ENCODE peak calls at places on chromosome 5, in nine cellular contexts. V, Z, O, D, J, R, X, I and K are unnamed samples. For H3K4me1, the result is how much of the 10 kb centered on the place peaks cover.

GRCh38 chr5:15598294-15598902 is 98.4 kb downstream of the FBXL7 start:
- DNase-seq in V (peak), R (no peak), D (peak), X (no peak), O (peak), J (no peak), I (no peak), Z (no peak), K (peak)

GRCh38 chr5:32173394-32174010 is 617 bp downstream of the GOLPH3 start:
- DNase-seq in D (peak), R (peak), O (peak), V (peak), Z (peak), I (peak), X (peak), J (peak), K (peak)

GRCh38 chr5:56986631-56986957 is 34.7 kb upstream of the MIER3 start:
- DNase-seq in O (no peak), I (no peak), R (no peak), D (no peak), Z (no peak), X (no peak), V (no peak), J (no peak), K (no peak)

GRCh38 chr5:82847564-82847963 is 229.6 kb downstream of the TMEM167A start:
- DNase-seq in X (no peak), D (no peak), R (no peak), V (no peak), O (no peak), I (peak), Z (no peak), J (no peak), K (no peak)

GRCh38 chr5:82396871-82397514 is 118.8 kb upstream of the RPS23 start:
- DNase-seq in Z (peak), D (peak), R (peak), V (no peak), J (peak), I (peak), X (peak), O (no peak), K (no peak)

GRCh38 chr5:4018007-4018406 is 422.4 kb downstream of the IRX1 start:
- DNase-seq in I (no peak), D (no peak), R (no peak), X (no peak), Z (no peak), J (no peak), O (no peak), V (no peak), K (no peak)

GRCh38 chr5:42915306-42915866 is 103.7 kb upstream of the SELENOP start:
- DNase-seq in V (no peak), R (no peak), X (no peak), Z (no peak), D (no peak), J (no peak), I (no peak), O (no peak), K (no peak)

GRCh38 chr5:34609951-34610431 is 46.1 kb upstream of the RAI14 start:
- DNase-seq in I (no peak), R (no peak), J (no peak), D (no peak), Z (no peak), V (peak), X (no peak), O (no peak), K (peak)

GRCh38 chr5:178450121-178450631 is 140.0 kb downstream of the COL23A1 start:
- DNase-seq in Z (no peak), X (no peak), V (no peak), I (no peak), R (no peak), J (no peak), O (no peak), D (no peak), K (peak)

GRCh38 chr5:38650540-38651275 is 94.3 kb upstream of the LIFR start:
- DNase-seq in O (no peak), R (no peak), J (no peak), X (no peak), V (no peak), I (no peak), D (no peak), Z (no peak), K (peak)

GRCh38 chr5:150632305-150633160 is 7.9 kb upstream of the SYNPO start:
- DNase-seq in J (peak), R (peak), I (peak), D (no peak), O (no peak), X (no peak), V (no peak), Z (no peak), K (no peak)

GRCh38 chr5:142445266-142445665 is 120.4 kb upstream of the SPRY4 start:
- DNase-seq in D (no peak), X (no peak), V (no peak), O (no peak), Z (no peak), I (no peak), R (no peak), J (no peak), K (no peak)

GRCh38 chr5:93274291-93274690 is 306.7 kb downstream of the NR2F1-AS1 start:
- DNase-seq in I (no peak), J (no peak), Z (no peak), D (no peak), R (no peak), X (no peak), V (peak), O (no peak), K (no peak)

GRCh38 chr5:74103131-74104023 is 477.4 kb downstream of the ARHGEF28 start:
- DNase-seq in I (no peak), R (no peak), O (no peak), X (no peak), D (no peak), J (no peak), V (no peak), Z (no peak), K (no peak)

GRCh38 chr5:115096034-115096769 is 73.5 kb downstream of the TRIM36 start:
- DNase-seq in R (no peak), I (no peak), X (no peak), O (no peak), J (no peak), D (no peak), Z (no peak), V (peak), K (no peak)

GRCh38 chr5:160469156-160470144 is 47.8 kb downstream of the PTTG1 start:
- DNase-seq in O (peak), I (no peak), X (no peak), V (no peak), J (no peak), R (no peak), D (no peak), Z (no peak), K (no peak)

GRCh38 chr5:171495122-171495700 is 75.8 kb downstream of the FGF18 start:
- DNase-seq in V (peak), R (no peak), O (no peak), I (no peak), Z (no peak), X (no peak), D (no peak), J (no peak), K (no peak)

GRCh38 chr5:143338658-143339366 is 64.7 kb downstream of the NR3C1 start:
- DNase-seq in V (no peak), Z (no peak), J (no peak), X (no peak), I (no peak), R (no peak), O (no peak), D (no peak), K (no peak)

GRCh38 chr5:150181766-150182545 is 7.9 kb upstream of the SLC6A7 start:
- DNase-seq in X (no peak), D (no peak), O (no peak), J (no peak), R (no peak), I (no peak), V (no peak), Z (no peak), K (no peak)

GRCh38 chr5:56569051-56569450 is 246.3 kb upstream of the MAP3K1 start:
- DNase-seq in R (no peak), J (no peak), Z (no peak), D (no peak), X (no peak), V (no peak), O (no peak), I (no peak), K (no peak)

GRCh38 chr5:39399135-39400036 is 25.4 kb downstream of the DAB2 start:
- DNase-seq in J (peak), Z (no peak), I (no peak), O (no peak), D (peak), X (peak), R (no peak), V (peak), K (no peak)

GRCh38 chr5:169788168-169788567 is 151.1 kb downstream of the DOCK2 start:
- DNase-seq in R (no peak), I (no peak), J (no peak), O (no peak), Z (no peak), X (no peak), V (no peak), D (no peak), K (no peak)

GRCh38 chr5:123350744-123351143 is 72.5 kb downstream of the CEP120 start:
- DNase-seq in J (no peak), I (no peak), D (no peak), R (no peak), V (no peak), Z (no peak), O (no peak), X (no peak), K (no peak)

GRCh38 chr5:144567416-144567770 is 396.7 kb downstream of the KCTD16 start:
- DNase-seq in D (no peak), Z (no peak), X (no peak), R (no peak), I (no peak), J (no peak), O (no peak), V (peak), K (no peak)

DNA sequence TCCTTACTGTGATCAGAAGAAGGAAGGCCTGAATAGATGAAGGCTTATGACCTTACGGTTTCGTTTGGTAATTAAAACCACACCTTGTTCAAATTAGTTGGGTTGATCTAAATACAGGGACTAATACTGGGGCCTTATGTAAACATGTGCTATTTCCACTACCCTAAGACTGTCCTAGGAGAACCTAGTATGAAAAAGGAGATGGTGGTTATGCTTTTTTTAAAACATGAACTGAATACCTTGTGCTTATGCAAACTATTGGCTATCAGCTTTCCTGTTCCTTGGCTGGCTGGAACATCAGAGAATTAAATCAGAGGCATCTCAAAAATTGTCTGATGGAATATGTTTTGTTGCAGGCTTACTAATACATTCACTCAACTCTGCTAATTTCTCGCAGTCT is 3.9 kb downstream of the MYOT start:
- DNase-seq in X (no peak), R (no peak), O (no peak), D (no peak), V (no peak), I (no peak), J (no peak), Z (no peak), K (no peak)
- H3K4me1 ChIP-seq in X (under half), R (under half), O (under half), D (under half), V (under half), I (under half), J (under half), Z (under half), K (under half)

GRCh38 chr5:10355071-10355889 is 1.8 kb downstream of the MARCHF6 start:
- DNase-seq in O (peak), D (no peak), I (no peak), R (no peak), V (no peak), J (no peak), X (no peak), Z (no peak), K (no peak)

GRCh38 chr5:10353241-10354047 is at the start of gene MARCHF6:
- DNase-seq in X (peak), D (peak), V (peak), O (peak), Z (peak), R (peak), I (peak), J (peak), K (peak)

GRCh38 chr5:10352404-10353240 is 873 bp upstream of the MARCHF6 start:
- DNase-seq in D (peak), Z (no peak), V (peak), X (no peak), J (no peak), I (no peak), O (peak), R (no peak), K (no peak)

GRCh38 chr5:10351882-10352395 is 1.6 kb upstream of the MARCHF6 start:
- DNase-seq in O (no peak), I (no peak), Z (no peak), X (no peak), D (no peak), J (no peak), V (no peak), R (no peak), K (peak)

DNA sequence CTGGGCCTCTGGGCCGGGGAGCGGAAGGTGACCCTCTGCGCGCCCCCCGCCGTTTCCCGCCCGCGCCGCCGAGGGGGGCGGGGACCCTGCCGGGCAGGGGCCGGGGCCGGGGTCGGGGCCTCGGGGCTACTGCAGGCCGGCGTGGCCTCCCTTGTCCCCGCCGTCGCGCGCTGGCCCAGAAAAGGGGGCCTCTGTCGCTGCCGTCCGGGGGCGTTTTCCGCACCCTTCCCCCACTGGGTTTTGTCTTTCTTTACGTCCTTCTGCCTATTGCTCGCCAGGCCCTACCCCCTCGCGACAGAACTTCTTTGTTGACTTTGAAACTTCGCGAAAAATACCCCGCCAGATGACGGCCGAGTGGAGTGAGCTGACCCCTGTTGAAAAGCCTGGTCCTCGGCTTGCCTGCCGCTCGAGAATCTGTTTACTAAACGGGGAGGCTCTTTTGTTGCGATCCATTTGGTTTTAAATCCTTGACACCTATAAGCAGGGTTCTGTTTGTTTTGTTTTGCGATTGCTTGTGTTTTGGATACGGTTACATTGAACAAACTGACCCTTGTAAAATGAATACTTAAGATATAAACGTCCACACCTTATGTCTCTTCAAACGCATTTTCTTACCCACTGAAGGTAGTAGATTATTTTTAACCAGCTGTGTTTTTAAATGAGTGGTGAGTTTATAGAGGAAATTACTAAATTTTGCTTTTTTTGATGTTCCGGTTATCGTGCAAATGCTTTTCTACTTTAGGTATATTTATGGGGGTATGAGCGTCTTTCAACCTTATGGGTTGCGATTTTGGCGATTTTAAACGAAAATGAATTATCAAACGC is 765 bp downstream of the MARCHF6 start:
- DNase-seq in V (peak), O (peak), J (peak), R (no peak), Z (peak), X (no peak), I (no peak), D (peak), K (peak)
- H3K4me3 ChIP-seq in V (peak), O (peak), J (peak), R (peak), Z (peak), X (peak), I (peak), D (peak), K (peak)

GRCh38 chr5:157505496-157505895 is 45.5 kb downstream of the NIPAL4 start:
- DNase-seq in V (no peak), R (no peak), X (no peak), I (no peak), J (no peak), O (no peak), Z (no peak), D (no peak), K (no peak)
- H3K4me1 ChIP-seq in V (under half), R (under half), X (under half), I (under half), J (under half), O (under half), Z (under half), D (under half), K (under half)

DNA sequence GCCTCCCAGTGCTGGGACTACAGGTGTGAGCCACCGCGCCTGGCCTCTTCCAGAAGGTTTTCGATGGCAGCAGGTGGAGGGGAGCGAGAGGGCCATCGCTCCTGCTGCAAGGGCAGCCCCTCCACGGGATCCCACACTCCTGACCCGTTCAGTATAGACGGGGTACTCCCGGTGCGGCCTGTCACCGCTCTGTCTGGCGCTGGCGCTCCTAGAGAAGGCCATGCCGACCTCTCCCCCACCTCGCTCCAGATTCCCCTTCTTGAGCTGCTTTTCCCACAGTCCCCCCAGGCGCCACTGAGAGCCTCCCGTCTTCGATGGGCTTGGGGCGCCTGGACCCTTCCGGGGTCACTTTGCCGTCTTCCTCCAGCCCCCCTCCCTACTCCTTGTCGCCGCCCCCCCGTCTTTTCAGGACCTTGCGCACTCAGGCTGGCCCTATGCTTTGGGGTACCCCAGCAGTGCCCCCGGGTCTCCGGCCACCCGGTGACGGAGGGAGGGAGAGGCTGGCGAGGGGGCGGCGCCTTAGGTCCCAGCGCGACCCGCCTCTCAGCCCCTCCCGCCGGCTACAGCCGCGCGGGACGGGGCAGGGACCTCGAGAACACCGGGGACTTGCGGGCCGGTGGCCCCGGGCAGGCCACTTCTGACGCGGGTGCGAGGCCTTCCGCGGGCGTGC is 4.2 kb upstream of the SQSTM1 start:
- DNase-seq in D (peak), R (peak), Z (no peak), X (no peak), O (no peak), J (no peak), V (no peak), I (peak), K (no peak)
- H3K4me3 ChIP-seq in D (peak), R (peak), Z (peak), X (peak), O (no peak), J (no peak), V (peak), I (peak), K (no peak)

GRCh38 chr5:54018438-54018837 is 291.9 kb downstream of the ARL15 start:
- DNase-seq in R (no peak), O (no peak), J (no peak), D (no peak), V (peak), X (no peak), I (no peak), Z (no peak), K (peak)
- H3K4me1 ChIP-seq in R (under half), O (under half), J (under half), D (under half), V (under half), X (under half), I (under half), Z (under half), K (under half)

GRCh38 chr5:141182248-141182647 is at the start of gene PCDHB16:
- DNase-seq in I (no peak), D (peak), R (peak), V (peak), Z (no peak), O (no peak), X (peak), J (no peak), K (peak)
- H3K4me3 ChIP-seq in I (peak), D (peak), R (peak), V (peak), Z (peak), O (no peak), X (peak), J (no peak), K (peak)

GRCh38 chr5:132423443-132423898 is 54.0 kb downstream of the SLC22A5 start:
- DNase-seq in O (no peak), V (no peak), I (no peak), R (no peak), D (no peak), Z (no peak), X (no peak), J (no peak), K (no peak)
- H3K4me1 ChIP-seq in O (half or more), V (under half), I (half or more), R (half or more), D (under half), Z (half or more), X (under half), J (half or more), K (under half)

GRCh38 chr5:159206818-159207217 is 2.5 kb downstream of the RNF145 start:
- DNase-seq in D (no peak), R (no peak), I (no peak), Z (no peak), X (no peak), O (no peak), V (no peak), J (no peak), K (no peak)
- H3K4me3 ChIP-seq in D (peak), R (peak), I (peak), Z (peak), X (peak), O (peak), V (no peak), J (no peak), K (peak)

DNA sequence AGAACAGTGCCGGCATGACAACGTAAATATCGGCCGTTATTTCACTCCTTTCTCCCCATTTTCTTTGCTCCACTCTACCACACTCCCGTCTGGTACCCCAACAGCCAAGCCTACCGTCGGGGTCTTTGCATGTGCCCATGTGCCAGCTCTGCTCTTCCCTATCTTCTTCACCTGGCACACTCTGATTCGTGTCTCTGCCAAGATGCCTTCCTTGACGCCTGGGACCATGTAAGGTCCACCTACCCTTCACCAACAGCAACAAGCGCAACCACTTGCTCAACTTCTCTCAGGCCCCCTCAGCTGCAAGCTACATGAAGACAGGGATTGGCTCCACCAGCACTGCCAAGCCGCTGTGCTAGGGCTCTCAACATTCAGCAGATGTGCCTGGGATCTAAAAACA is 4.4 kb downstream of the MGAT1 start:
- DNase-seq in D (no peak), I (no peak), X (no peak), R (no peak), V (no peak), O (no peak), Z (no peak), J (peak), K (no peak)
- H3K4me1 ChIP-seq in D (under half), I (half or more), X (under half), R (half or more), V (under half), O (under half), Z (half or more), J (half or more), K (under half)

DNA sequence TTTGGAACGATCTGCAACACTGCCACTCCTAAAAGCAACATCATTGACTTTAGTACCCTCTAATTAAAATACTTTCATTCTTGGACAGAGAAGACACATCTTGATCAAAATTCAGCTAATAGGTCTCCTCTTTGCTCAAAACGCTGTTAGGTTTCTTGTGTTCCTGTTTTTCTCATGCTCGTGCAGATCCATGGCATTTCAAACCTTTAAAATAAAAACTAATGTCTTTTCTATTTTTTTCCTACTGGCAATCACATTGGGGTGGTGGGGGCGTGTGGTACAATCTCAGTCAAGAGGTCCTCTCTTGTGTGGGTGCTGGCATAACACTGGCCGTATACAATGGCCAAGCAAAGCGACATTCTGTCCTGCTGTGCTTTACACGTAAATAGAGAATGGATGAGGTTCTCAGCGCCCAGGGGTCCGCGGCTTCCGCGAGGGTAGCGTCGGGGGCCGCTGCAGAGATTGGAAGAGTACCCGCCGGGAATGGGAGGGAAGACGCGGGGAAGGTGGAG is 313 bp upstream of the GPR150 start:
- DNase-seq in Z (no peak), I (no peak), X (no peak), J (no peak), V (no peak), R (no peak), D (no peak), O (no peak), K (peak)
- H3K4me3 ChIP-seq in Z (peak), I (peak), X (peak), J (no peak), V (peak), R (peak), D (peak), O (no peak), K (peak)